ENCODE peak calls at places on chromosomes 11 and 22, in five cellular contexts. P is SW 1271, M is posterior vena cava, F is myocyte, J is T-helper 17 cell. I is an unnamed sample.

GRCh38 chr22:39243443-39244072 is 1.2 kb downstream of the PDGFB start:
- DNase-seq in P (no peak), M (no peak), F (no peak), J (no peak), I (no peak)

GRCh38 chr11:11620966-11621880 is 582 bp downstream of the GALNT18 start:
- DNase-seq in P (no peak), M (peak; percentile 83), F (peak; percentile 25), J (no peak), I (no peak)

GRCh38 chr11:108895579-108896480 is 231.0 kb downstream of the DDX10 start:
- DNase-seq in P (peak; percentile 98), M (no peak), F (no peak), J (no peak), I (no peak)

GRCh38 chr11:13193613-13194012 is 84.0 kb upstream of the BMAL1 start:
- DNase-seq in P (no peak), M (no peak), F (no peak), J (no peak), I (no peak)

GRCh38 chr11:58577441-58578135 is 1.3 kb upstream of the ZFP91 start:
- DNase-seq in P (peak; percentile 77), M (peak; percentile 82), F (peak; percentile 95), J (peak; percentile 62), I (peak; percentile 65)

GRCh38 chr22:50542416-50542927 is 3.2 kb upstream of the KLHDC7B start:
- DNase-seq in P (no peak), M (peak; percentile 87), F (no peak), J (no peak), I (no peak)

GRCh38 chr11:1138053-1138452 is 19.7 kb upstream of the MUC5AC start:
- DNase-seq in P (no peak), M (peak; percentile 31), F (peak; percentile 27), J (no peak), I (no peak)

GRCh38 chr11:9955387-9955786 is 291.5 kb downstream of the SWAP70 start:
- DNase-seq in P (no peak), M (no peak), F (no peak), J (no peak), I (no peak)

GRCh38 chr11:61793084-61793828 is 545 bp downstream of the FEN1 start:
- DNase-seq in P (no peak), M (no peak), F (no peak), J (no peak), I (no peak)

GRCh38 chr11:133841279-133842043 is 3.9 kb downstream of the SPATA19 start:
- DNase-seq in P (no peak), M (no peak), F (peak; percentile 1), J (no peak), I (no peak)

GRCh38 chr11:34052608-34053160 is 1.2 kb downstream of the CAPRIN1 start:
- DNase-seq in P (no peak), M (peak; percentile 82), F (peak; percentile 28), J (no peak), I (no peak)

GRCh38 chr22:37353839-37354238 is 71.5 kb downstream of the CYTH4 start:
- DNase-seq in P (no peak), M (no peak), F (peak; percentile 52), J (no peak), I (no peak)

GRCh38 chr22:47022075-47022473 is 259.6 kb downstream of the TBC1D22A start:
- DNase-seq in P (no peak), M (peak; percentile 42), F (no peak), J (no peak), I (no peak)

GRCh38 chr22:49564666-49565515 is 262.8 kb downstream of the BRD1 start:
- DNase-seq in P (no peak), M (peak; percentile 57), F (no peak), J (no peak), I (no peak)

GRCh38 chr11:76123243-76123642 is 83.1 kb downstream of the WNT11 start:
- DNase-seq in P (no peak), M (no peak), F (no peak), J (no peak), I (no peak)

GRCh38 chr22:19992481-19992911 is 24.1 kb downstream of the ARVCF start:
- DNase-seq in P (no peak), M (no peak), F (no peak), J (no peak), I (no peak)

GRCh38 chr11:120991830-120992686 is 31.8 kb upstream of the TBCEL start:
- DNase-seq in P (no peak), M (no peak), F (no peak), J (no peak), I (no peak)

GRCh38 chr22:44180706-44181032 is at the start of gene PARVG:
- DNase-seq in P (no peak), M (no peak), F (no peak), J (peak; percentile 28), I (no peak)

GRCh38 chr22:40107244-40107643 is 70.5 kb upstream of the TNRC6B start:
- DNase-seq in P (no peak), M (no peak), F (no peak), J (no peak), I (no peak)

GRCh38 chr22:42334875-42335512 is 64.5 kb upstream of the TCF20 start:
- DNase-seq in P (no peak), M (no peak), F (peak; percentile 31), J (no peak), I (no peak)

GRCh38 chr11:77775941-77776340 is 44.6 kb downstream of the RSF1 start:
- DNase-seq in P (no peak), M (no peak), F (peak; percentile 75), J (no peak), I (no peak)

GRCh38 chr22:47219789-47220188 is 457.3 kb downstream of the TBC1D22A start:
- DNase-seq in P (no peak), M (peak; percentile 51), F (no peak), J (no peak), I (no peak)

GRCh38 chr22:45225732-45226560 is 14.7 kb downstream of the KIAA0930 start:
- DNase-seq in P (no peak), M (no peak), F (no peak), J (no peak), I (no peak)

GRCh38 chr11:32374261-32374711 is 61.1 kb downstream of the WT1 start:
- DNase-seq in P (no peak), M (no peak), F (no peak), J (no peak), I (no peak)

GRCh38 chr11:27158763-27159679 is 118.4 kb downstream of the BBOX1 start:
- DNase-seq in P (peak; percentile 56), M (no peak), F (peak; percentile 79), J (no peak), I (peak; percentile 42)